ENCODE peak calls at places on chromosomes 16 and 17, in six cellular contexts. W is effector memory CD4-positive, alpha-beta T cell; T is activated CD4-positive, alpha-beta T cell treated with anti-CD3 and anti-CD28 coated beads for 4 hours; K is endodermal cell; G is iPS-NIHi11; N is HTR-8/SVneo. J is an unnamed sample.

GRCh38 chr16:66714659-66715307 is 18.2 kb upstream of the CMTM4 start:
- DNase-seq in W (no peak), T (no peak), K (no peak), G (no peak), N (no peak), J (no peak)

GRCh38 chr16:89294486-89294885 is 77.0 kb downstream of the ZNF778 start:
- DNase-seq in W (no peak), T (no peak), K (no peak), G (no peak), N (no peak), J (no peak)

GRCh38 chr16:28218109-28218508 is 6.3 kb upstream of the XPO6 start:
- DNase-seq in W (peak), T (peak), K (peak), G (peak), N (peak), J (peak)

GRCh38 chr17:36059455-36059854 is 4.6 kb upstream of the CCL18 start:
- DNase-seq in W (no peak), T (no peak), K (no peak), G (no peak), N (no peak), J (no peak)

GRCh38 chr17:72121164-72122001 is 563 bp downstream of the SOX9 start:
- DNase-seq in W (no peak), T (no peak), K (peak), G (peak), N (no peak), J (no peak)

GRCh38 chr17:70137451-70138230 is 31.7 kb upstream of the KCNJ2 start:
- DNase-seq in W (no peak), T (no peak), K (peak), G (no peak), N (peak), J (no peak)

GRCh38 chr16:88431651-88432050 is 21.4 kb upstream of the ZFPM1 start:
- DNase-seq in W (no peak), T (no peak), K (no peak), G (no peak), N (no peak), J (no peak)

GRCh38 chr17:181213-182163 is at the start of gene DOC2B:
- DNase-seq in W (no peak), T (no peak), K (peak), G (peak), N (no peak), J (no peak)

GRCh38 chr17:48024149-48025039 is 13.2 kb downstream of the COPZ2 start:
- DNase-seq in W (peak), T (peak), K (peak), G (no peak), N (no peak), J (peak)

GRCh38 chr16:29663020-29663828 is at the start of gene SPN:
- DNase-seq in W (no peak), T (peak), K (peak), G (no peak), N (no peak), J (peak)

GRCh38 chr16:86396318-86396882 is 113.9 kb upstream of the FOXF1 start:
- DNase-seq in W (no peak), T (no peak), K (no peak), G (no peak), N (no peak), J (no peak)

GRCh38 chr17:37527249-37527851 is 37.7 kb downstream of the DUSP14 start:
- DNase-seq in W (no peak), T (peak), K (peak), G (peak), N (peak), J (peak)

GRCh38 chr17:50518265-50519023 is 10.2 kb downstream of the MYCBPAP start:
- DNase-seq in W (no peak), T (no peak), K (no peak), G (no peak), N (no peak), J (no peak)

GRCh38 chr17:58667934-58668597 is 23.8 kb downstream of the TEX14 start:
- DNase-seq in W (no peak), T (no peak), K (no peak), G (no peak), N (peak), J (no peak)

GRCh38 chr17:21475555-21475954 is 99.4 kb downstream of the KCNJ12 start:
- DNase-seq in W (no peak), T (no peak), K (peak), G (peak), N (no peak), J (no peak)

GRCh38 chr16:28182183-28182582 is 29.6 kb downstream of the XPO6 start:
- DNase-seq in W (no peak), T (peak), K (no peak), G (no peak), N (no peak), J (no peak)

GRCh38 chr17:79927136-79927661 is 88.0 kb upstream of the CBX4 start:
- DNase-seq in W (no peak), T (no peak), K (no peak), G (no peak), N (no peak), J (no peak)

J was measured in CD8-positive, alpha-beta memory T cell.